ENCODE peak calls at places on chromosomes 6 and 20, in nine cellular contexts. O, I, A, X, F, P, C, Y and Q are unnamed samples.

GRCh38 chr20:21019831-21020655 is 86.1 kb downstream of the LINC00237 start:
- DNase-seq in F (no peak), Y (no peak), A (no peak), O (no peak), X (no peak), I (no peak), C (no peak), P (no peak), Q (no peak)

GRCh38 chr20:32727663-32728062 is 15.6 kb downstream of the COMMD7 start:
- DNase-seq in X (no peak), A (no peak), I (peak; percentile 38), Y (no peak), F (peak; percentile 77), O (no peak), C (peak; percentile 65), P (peak; percentile 86), Q (peak; percentile 64)

GRCh38 chr6:33213166-33213988 is 5.1 kb downstream of the RING1 start:
- DNase-seq in F (no peak), Y (peak; percentile 35), X (no peak), C (peak; percentile 24), O (no peak), A (no peak), I (no peak), P (no peak), Q (peak; percentile 16)

GRCh38 chr6:89768324-89768723 is 51.3 kb downstream of the MDN1 start:
- DNase-seq in X (no peak), A (peak; percentile 15), I (no peak), C (no peak), O (no peak), Y (no peak), P (no peak), F (no peak), Q (no peak)

GRCh38 chr6:139904158-139904533 is 529.7 kb upstream of the CITED2 start:
- DNase-seq in Y (no peak), A (no peak), C (no peak), O (no peak), X (no peak), F (no peak), P (no peak), I (no peak), Q (no peak)

GRCh38 chr20:4814696-4815252 is 93.1 kb downstream of the PRND start:
- DNase-seq in Y (no peak), I (no peak), C (no peak), P (no peak), A (peak; percentile 88), F (no peak), O (peak; percentile 67), X (peak; percentile 51), Q (no peak)

GRCh38 chr6:142737368-142738060 is 207.5 kb downstream of the HIVEP2 start:
- DNase-seq in C (peak; percentile 21), P (peak; percentile 85), A (no peak), Y (no peak), O (no peak), I (no peak), X (no peak), F (no peak), Q (peak; percentile 67)

GRCh38 chr6:26020983-26021349 is 58.4 kb downstream of the TRIM38 start:
- DNase-seq in O (peak; percentile 31), P (peak; percentile 55), F (no peak), X (peak; percentile 58), A (no peak), C (peak; percentile 77), Y (no peak), I (no peak), Q (peak; percentile 79)

GRCh38 chr6:34852406-34853085 is 35.3 kb downstream of the TAF11 start:
- DNase-seq in F (no peak), I (no peak), C (no peak), Y (no peak), A (no peak), P (peak; percentile 31), O (no peak), X (no peak), Q (no peak)

GRCh38 chr6:25692472-25692871 is 40.5 kb downstream of the SCGN start:
- DNase-seq in F (no peak), X (no peak), Y (no peak), A (no peak), O (no peak), C (no peak), P (no peak), I (no peak), Q (no peak)

GRCh38 chr6:4563877-4564276 is 212.3 kb upstream of the CDYL start:
- DNase-seq in F (no peak), P (no peak), X (no peak), A (no peak), I (no peak), O (no peak), C (no peak), Y (no peak), Q (no peak)